ENCODE peak calls at places on chromosome 13, in six cellular contexts. X, F, Y, Z, G and R are unnamed samples.

GRCh38 chr13:35741657-35742056 is 265.2 kb upstream of the MAB21L1 start:
- DNase-seq in Z (no peak), F (no peak), X (no peak), Y (no peak), G (no peak), R (no peak)

GRCh38 chr13:49183672-49184315 is 36.3 kb upstream of the MLNR start:
- DNase-seq in Z (no peak), F (no peak), X (no peak), Y (no peak), G (no peak), R (no peak)

GRCh38 chr13:109288151-109288709 is 498.2 kb downstream of the IRS2 start:
- DNase-seq in G (no peak), F (no peak), Z (no peak), Y (no peak), X (no peak), R (no peak)

GRCh38 chr13:63512095-63512494 is 2096.4 kb upstream of the PCDH20 start:
- DNase-seq in X (no peak), Z (no peak), G (no peak), Y (no peak), F (no peak), R (no peak)

GRCh38 chr13:72820156-72820897 is 38.4 kb downstream of the PIBF1 start:
- DNase-seq in Z (no peak), Y (no peak), G (no peak), F (no peak), X (no peak), R (no peak)

GRCh38 chr13:28376604-28377003 is 118.3 kb downstream of the FLT1 start:
- DNase-seq in F (peak; percentile 22), Y (no peak), Z (no peak), G (no peak), X (no peak), R (no peak)

GRCh38 chr13:42355118-42355840 is 83.3 kb downstream of the AKAP11 start:
- DNase-seq in F (no peak), Y (no peak), Z (no peak), X (peak; percentile 5), G (no peak), R (no peak)

GRCh38 chr13:29472317-29472961 is 123.0 kb downstream of the SLC7A1 start:
- DNase-seq in X (peak; percentile 4), Y (no peak), F (peak; percentile 46), Z (no peak), G (no peak), R (peak; percentile 66)

GRCh38 chr13:102800145-102801041 is 1.5 kb downstream of the BIVM start:
- DNase-seq in G (peak; percentile 87), X (peak; percentile 72), Z (peak; percentile 84), Y (peak; percentile 72), F (peak; percentile 91), R (peak; percentile 94)

GRCh38 chr13:47399599-47399998 is 502.7 kb upstream of the HTR2A start:
- DNase-seq in F (no peak), X (no peak), G (no peak), Y (no peak), Z (no peak), R (no peak)

GRCh38 chr13:50594276-50594970 is 249.1 kb downstream of the DLEU7 start:
- DNase-seq in Z (no peak), Y (no peak), G (no peak), F (no peak), X (no peak), R (no peak)

GRCh38 chr13:83752141-83752540 is 130.1 kb downstream of the SLITRK1 start:
- DNase-seq in X (no peak), F (no peak), Z (no peak), Y (no peak), G (no peak), R (no peak)

GRCh38 chr13:50360637-50361036 is 345.4 kb downstream of the KCNRG start:
- DNase-seq in G (no peak), X (no peak), Y (no peak), F (no peak), Z (no peak), R (no peak)

GRCh38 chr13:112521073-112521685 is 66.8 kb downstream of the TUBGCP3 start:
- DNase-seq in X (no peak), F (no peak), Y (no peak), G (no peak), Z (no peak), R (no peak)

GRCh38 chr13:23433171-23434153 is at the start of gene SACS:
- DNase-seq in G (no peak), X (no peak), Z (no peak), Y (no peak), F (no peak), R (peak; percentile 59)

GRCh38 chr13:70206671-70207070 is 98.4 kb upstream of the KLHL1 start:
- DNase-seq in G (no peak), Z (no peak), Y (no peak), X (no peak), F (no peak), R (no peak)

GRCh38 chr13:80881495-80882482 is 540.9 kb upstream of the SPRY2 start:
- DNase-seq in Z (no peak), G (no peak), Y (no peak), F (no peak), X (no peak), R (no peak)

GRCh38 chr13:52411629-52412028 is 5.7 kb upstream of the THSD1 start:
- DNase-seq in Y (no peak), F (no peak), G (no peak), Z (no peak), X (no peak), R (no peak)

GRCh38 chr13:59700281-59700680 is 463.4 kb downstream of the DIAPH3 start:
- DNase-seq in Y (no peak), F (no peak), Z (no peak), X (no peak), G (no peak), R (no peak)

GRCh38 chr13:97385146-97385545 is 48.8 kb upstream of the RAP2A start:
- DNase-seq in F (no peak), Z (no peak), X (no peak), Y (no peak), G (no peak), R (no peak)

GRCh38 chr13:93857126-93857525 is 622.4 kb downstream of the DCT start:
- DNase-seq in X (no peak), G (no peak), Y (no peak), F (no peak), Z (no peak), R (no peak)

GRCh38 chr13:50410921-50411712 is 395.9 kb downstream of the KCNRG start:
- DNase-seq in Y (no peak), X (no peak), Z (peak; percentile 35), F (no peak), G (no peak), R (no peak)

GRCh38 chr13:109737606-109738005 is 48.8 kb downstream of the IRS2 start:
- DNase-seq in Y (no peak), G (no peak), Z (no peak), X (no peak), F (no peak), R (no peak)

GRCh38 chr13:104592127-104592526 is 1525.9 kb upstream of the SLC10A2 start:
- DNase-seq in G (no peak), X (no peak), Z (no peak), F (no peak), Y (no peak), R (no peak)

GRCh38 chr13:75635101-75635620 is 969 bp upstream of the LMO7 start:
- DNase-seq in Z (no peak), X (peak; percentile 6), F (no peak), Y (peak; percentile 24), G (peak; percentile 23), R (no peak)

GRCh38 chr13:101408154-101408553 is 8.2 kb downstream of the NALCN start:
- DNase-seq in Y (no peak), Z (no peak), G (no peak), F (no peak), X (no peak), R (no peak)

GRCh38 chr13:95656386-95657015 is 12.0 kb upstream of the DZIP1 start:
- DNase-seq in F (no peak), Y (no peak), G (no peak), X (no peak), Z (no peak), R (no peak)

GRCh38 chr13:41691276-41691675 is 233.9 kb downstream of the RGCC start:
- DNase-seq in F (no peak), G (no peak), X (no peak), Z (no peak), Y (no peak), R (no peak)

DNA sequence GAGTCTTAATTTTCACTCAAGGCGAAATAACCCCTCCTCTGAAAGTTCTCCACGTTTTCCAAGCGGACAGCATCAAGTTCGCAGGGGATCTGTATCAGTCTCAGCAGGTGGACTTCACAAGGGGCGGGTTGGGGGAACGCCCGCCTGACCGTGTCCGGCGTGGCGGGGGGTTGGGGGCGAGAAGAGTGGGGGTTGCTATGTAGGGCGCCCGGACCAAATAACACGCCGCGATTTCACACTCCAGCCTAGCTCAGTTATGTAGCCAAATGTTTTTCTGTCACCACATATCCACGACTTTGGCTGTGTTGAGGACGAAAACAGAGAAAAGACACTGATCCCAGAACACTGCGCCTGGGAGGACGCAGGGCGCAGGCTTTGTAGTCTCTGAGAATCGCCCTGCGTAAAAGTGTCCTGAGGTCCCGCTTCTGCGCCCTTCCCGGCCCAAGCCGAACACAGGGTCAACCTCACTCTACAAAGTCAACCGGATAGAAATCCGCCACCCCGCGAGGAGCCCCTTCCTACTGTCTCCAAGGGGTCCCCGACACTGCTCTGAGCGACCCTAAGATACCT is 541 bp downstream of the RUBCNL start:
- DNase-seq in Z (no peak), X (no peak), F (no peak), Y (no peak), G (no peak), R (no peak)
- H3K4me1 ChIP-seq in Z (no peaks in the 10 kb centered on the region), X (peaks cover 12% of the 10 kb centered on the region), F (no peaks in the 10 kb centered on the region), Y (peaks cover 3% of the 10 kb centered on the region), G (peaks cover 43% of the 10 kb centered on the region), R (no peaks in the 10 kb centered on the region)

GRCh38 chr13:100363351-100363750 is 225.2 kb downstream of the GGACT start:
- DNase-seq in X (no peak), G (no peak), F (no peak), Z (no peak), Y (no peak), R (no peak)
- H3K4me1 ChIP-seq in X (no peaks in the 10 kb centered on the region), G (no peaks in the 10 kb centered on the region), F (no peaks in the 10 kb centered on the region), Z (no peaks in the 10 kb centered on the region), Y (peaks cover 1% of the 10 kb centered on the region), R (no peaks in the 10 kb centered on the region)

DNA sequence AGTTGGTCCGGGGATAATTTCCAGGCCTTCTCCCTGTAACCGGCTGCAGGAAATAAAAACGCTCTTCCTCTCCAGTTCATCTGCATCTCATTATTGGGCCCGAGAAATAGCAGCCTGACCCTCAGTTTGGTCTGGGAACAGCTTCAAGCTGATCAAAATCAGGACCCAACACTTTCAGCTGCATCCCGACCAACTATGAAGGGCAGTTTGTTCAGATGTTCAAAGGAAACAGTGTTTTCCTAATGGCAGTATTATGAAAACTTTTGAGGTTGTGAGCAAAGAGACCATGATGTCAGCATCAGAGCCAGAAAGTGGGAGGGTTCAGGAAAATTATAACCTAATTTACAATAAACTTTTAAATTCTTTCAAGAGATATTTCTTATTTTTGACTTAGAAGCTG is 35.7 kb downstream of the STK24 start:
- DNase-seq in G (no peak), Z (no peak), F (no peak), X (no peak), Y (no peak), R (no peak)
- H3K4me1 ChIP-seq in G (peaks cover 83% of the 10 kb centered on the region), Z (peaks cover 38% of the 10 kb centered on the region), F (peaks cover 35% of the 10 kb centered on the region), X (peaks cover 89% of the 10 kb centered on the region), Y (peaks cover 24% of the 10 kb centered on the region), R (peaks cover 31% of the 10 kb centered on the region)

DNA sequence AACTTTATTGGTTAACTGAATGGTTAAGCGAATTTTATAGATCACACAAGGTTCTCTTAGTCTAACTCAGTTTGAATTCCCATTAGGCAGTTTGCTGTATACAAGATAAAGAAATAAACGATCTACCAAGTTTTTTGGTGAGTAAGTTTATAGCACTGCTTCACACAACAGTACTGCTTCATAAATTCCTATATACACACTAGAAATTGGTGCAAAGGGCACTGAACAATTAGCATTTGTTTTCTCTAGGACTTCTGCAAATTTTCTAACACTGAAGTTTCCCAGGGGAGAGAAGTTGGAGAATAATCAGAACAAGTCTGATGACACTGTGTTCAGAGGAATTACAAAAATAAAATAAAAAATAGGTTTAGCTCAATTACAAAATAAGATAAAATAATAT is 1138.8 kb upstream of the PCDH9 start:
- DNase-seq in X (no peak), Y (no peak), F (no peak), G (no peak), Z (no peak), R (no peak)
- H3K4me1 ChIP-seq in X (no peaks in the 10 kb centered on the region), Y (no peaks in the 10 kb centered on the region), F (no peaks in the 10 kb centered on the region), G (no peaks in the 10 kb centered on the region), Z (no peaks in the 10 kb centered on the region), R (no peaks in the 10 kb centered on the region)